ENCODE peak calls at places on chromosome 17, in six cellular contexts. A, Q, C, Y, M and O are unnamed samples.

GRCh38 chr17:31571124-31571892 is 179.8 kb downstream of the RAB11FIP4 start:
- DNase-seq in A (peak), Q (no peak), C (peak), Y (peak), M (no peak), O (peak)

GRCh38 chr17:71201639-71202038 is 919.2 kb upstream of the SOX9 start:
- DNase-seq in A (no peak), Q (no peak), C (no peak), Y (no peak), M (no peak), O (no peak)

GRCh38 chr17:18185391-18185790 is 1.8 kb downstream of the ALKBH5 start:
- DNase-seq in A (peak), Q (no peak), C (no peak), Y (no peak), M (no peak), O (no peak)

GRCh38 chr17:50904522-50905459 is 38.6 kb upstream of the TOB1 start:
- DNase-seq in A (peak), Q (no peak), C (peak), Y (no peak), M (no peak), O (no peak)

GRCh38 chr17:59167571-59168001 is 12.0 kb downstream of the PRR11 start:
- DNase-seq in A (peak), Q (no peak), C (no peak), Y (no peak), M (no peak), O (no peak)

GRCh38 chr17:13594310-13594709 is 7.4 kb downstream of the HS3ST3A1 start:
- DNase-seq in A (no peak), Q (no peak), C (no peak), Y (no peak), M (no peak), O (no peak)

GRCh38 chr17:66655861-66656260 is 179.1 kb upstream of the CACNG5 start:
- DNase-seq in A (peak), Q (no peak), C (no peak), Y (no peak), M (no peak), O (no peak)

GRCh38 chr17:75249564-75249963 is 11.8 kb downstream of the GGA3 start:
- DNase-seq in A (no peak), Q (no peak), C (no peak), Y (no peak), M (no peak), O (no peak)

GRCh38 chr17:31486351-31487062 is 95.0 kb downstream of the RAB11FIP4 start:
- DNase-seq in A (no peak), Q (no peak), C (no peak), Y (no peak), M (no peak), O (no peak)

GRCh38 chr17:9979463-9979995 is 74.5 kb upstream of the RCVRN start:
- DNase-seq in A (peak), Q (no peak), C (peak), Y (no peak), M (no peak), O (peak)

GRCh38 chr17:33438136-33438535 is 145.0 kb upstream of the ASIC2 start:
- DNase-seq in A (no peak), Q (no peak), C (no peak), Y (no peak), M (no peak), O (no peak)

GRCh38 chr17:40564883-40565744 is at the start of gene CCR7:
- DNase-seq in A (no peak), Q (peak), C (no peak), Y (no peak), M (no peak), O (peak)

GRCh38 chr17:7114875-7115614 is 423 bp upstream of the ASGR2 start:
- DNase-seq in A (no peak), Q (no peak), C (no peak), Y (no peak), M (no peak), O (no peak)

GRCh38 chr17:34665803-34666763 is 86.7 kb downstream of the TMEM132E start:
- DNase-seq in A (no peak), Q (no peak), C (no peak), Y (no peak), M (no peak), O (peak)

GRCh38 chr17:44363613-44364159 is at the start of gene FAM171A2:
- DNase-seq in A (peak), Q (peak), C (no peak), Y (no peak), M (no peak), O (no peak)

GRCh38 chr17:62824290-62825135 is 16.4 kb upstream of the MARCHF10 start:
- DNase-seq in A (peak), Q (no peak), C (no peak), Y (peak), M (peak), O (no peak)

GRCh38 chr17:1896243-1897163 is 66.7 kb downstream of the RPA1 start:
- DNase-seq in A (no peak), Q (no peak), C (no peak), Y (no peak), M (no peak), O (peak)

GRCh38 chr17:37160940-37161339 is 212.2 kb downstream of the AATF start:
- DNase-seq in A (peak), Q (no peak), C (no peak), Y (no peak), M (no peak), O (no peak)

GRCh38 chr17:64327201-64327930 is 63.3 kb downstream of the PECAM1 start:
- DNase-seq in A (no peak), Q (no peak), C (no peak), Y (no peak), M (no peak), O (peak)

GRCh38 chr17:34757611-34758010 is 178.2 kb downstream of the TMEM132E start:
- DNase-seq in A (no peak), Q (no peak), C (peak), Y (no peak), M (no peak), O (no peak)

GRCh38 chr17:48024149-48025039 is 13.2 kb downstream of the COPZ2 start:
- DNase-seq in A (peak), Q (peak), C (peak), Y (no peak), M (peak), O (peak)

GRCh38 chr17:32771396-32771795 is 105.5 kb downstream of the MYO1D start:
- DNase-seq in A (peak), Q (no peak), C (no peak), Y (no peak), M (no peak), O (no peak)

GRCh38 chr17:73611630-73612029 is 32.6 kb downstream of the SDK2 start:
- DNase-seq in A (no peak), Q (no peak), C (no peak), Y (no peak), M (no peak), O (no peak)

GRCh38 chr17:72458301-72458700 is 337.5 kb downstream of the SOX9 start:
- DNase-seq in A (no peak), Q (no peak), C (no peak), Y (no peak), M (no peak), O (peak)

GRCh38 chr17:40450175-40450574 is 6.9 kb downstream of the IGFBP4 start:
- DNase-seq in A (peak), Q (peak), C (no peak), Y (no peak), M (peak), O (no peak)

GRCh38 chr17:68684860-68685493 is 83.8 kb upstream of the FAM20A start:
- DNase-seq in A (no peak), Q (no peak), C (no peak), Y (no peak), M (no peak), O (no peak)

GRCh38 chr17:43003542-43004172 is 2.9 kb upstream of the IFI35 start:
- DNase-seq in A (peak), Q (no peak), C (no peak), Y (no peak), M (peak), O (peak)

GRCh38 chr17:1643999-1644492 is 1.5 kb downstream of the SCARF1 start:
- DNase-seq in A (peak), Q (no peak), C (no peak), Y (no peak), M (no peak), O (no peak)

GRCh38 chr17:2198917-2199316 is 104.7 kb downstream of the SMG6 start:
- DNase-seq in A (no peak), Q (no peak), C (no peak), Y (no peak), M (no peak), O (no peak)

GRCh38 chr17:16477255-16477654 is 14.7 kb downstream of the LRRC75A start:
- DNase-seq in A (peak), Q (no peak), C (peak), Y (peak), M (peak), O (no peak)

GRCh38 chr17:51251010-51251409 is 8.8 kb downstream of the MBTD1 start:
- DNase-seq in A (no peak), Q (no peak), C (no peak), Y (no peak), M (no peak), O (no peak)

GRCh38 chr17:70369296-70369855 is 200.0 kb downstream of the KCNJ2 start:
- DNase-seq in A (peak), Q (no peak), C (no peak), Y (no peak), M (no peak), O (no peak)

GRCh38 chr17:8857919-8858318 is 9.6 kb downstream of the PIK3R6 start:
- DNase-seq in A (peak), Q (peak), C (no peak), Y (peak), M (no peak), O (no peak)